ENCODE peak calls at places on chromosomes 12 and 14, in five cellular contexts. One of them, this sample, is unnamed.

GRCh38 chr14:93709249-93709648 is 79.0 kb downstream of the PRIMA1 start:
- DNase-seq in tibial artery: no peak
- DNase-seq in upper lobe of right lung: no peak
- DNase-seq in heart right ventricle: no peak
- DNase-seq in CD8-positive, alpha-beta memory T cell: no peak
- DNase-seq in this sample: no peak

GRCh38 chr14:31893156-31893813 is 183.8 kb upstream of the ARHGAP5 start:
- DNase-seq in tibial artery: no peak
- DNase-seq in upper lobe of right lung: no peak
- DNase-seq in heart right ventricle: no peak
- DNase-seq in CD8-positive, alpha-beta memory T cell: no peak
- DNase-seq in this sample: no peak

GRCh38 chr14:72595152-72595551 is 298.7 kb downstream of the DPF3 start:
- DNase-seq in tibial artery: no peak
- DNase-seq in upper lobe of right lung: no peak
- DNase-seq in heart right ventricle: no peak
- DNase-seq in CD8-positive, alpha-beta memory T cell: no peak
- DNase-seq in this sample: no peak

GRCh38 chr12:68310370-68310769 is 21.8 kb downstream of the MDM1 start:
- DNase-seq in tibial artery: no peak
- DNase-seq in upper lobe of right lung: no peak
- DNase-seq in heart right ventricle: no peak
- DNase-seq in CD8-positive, alpha-beta memory T cell: no peak
- DNase-seq in this sample: no peak

GRCh38 chr12:100268835-100269564 is 2.0 kb downstream of the SCYL2 start:
- DNase-seq in tibial artery: no peak
- DNase-seq in upper lobe of right lung: no peak
- DNase-seq in heart right ventricle: no peak
- DNase-seq in CD8-positive, alpha-beta memory T cell: no peak
- DNase-seq in this sample: no peak

GRCh38 chr12:113858828-113859386 is 107.2 kb downstream of the RBM19 start:
- DNase-seq in tibial artery: no peak
- DNase-seq in upper lobe of right lung: no peak
- DNase-seq in heart right ventricle: no peak
- DNase-seq in CD8-positive, alpha-beta memory T cell: no peak
- DNase-seq in this sample: no peak

GRCh38 chr14:102652194-102652593 is 59.7 kb downstream of the RCOR1 start:
- DNase-seq in tibial artery: no peak
- DNase-seq in upper lobe of right lung: no peak
- DNase-seq in heart right ventricle: no peak
- DNase-seq in CD8-positive, alpha-beta memory T cell: no peak
- DNase-seq in this sample: no peak

GRCh38 chr14:95979339-95980042 is 59.7 kb upstream of the C14orf132 start:
- DNase-seq in tibial artery: no peak
- DNase-seq in upper lobe of right lung: no peak
- DNase-seq in heart right ventricle: no peak
- DNase-seq in CD8-positive, alpha-beta memory T cell: no peak
- DNase-seq in this sample: no peak

GRCh38 chr14:89805501-89805900 is 149.0 kb downstream of the EFCAB11 start:
- DNase-seq in tibial artery: no peak
- DNase-seq in upper lobe of right lung: no peak
- DNase-seq in heart right ventricle: no peak
- DNase-seq in CD8-positive, alpha-beta memory T cell: no peak
- DNase-seq in this sample: no peak

GRCh38 chr14:56659964-56660551 is 80.5 kb downstream of the TMEM260 start:
- DNase-seq in tibial artery: no peak
- DNase-seq in upper lobe of right lung: no peak
- DNase-seq in heart right ventricle: no peak
- DNase-seq in CD8-positive, alpha-beta memory T cell: no peak
- DNase-seq in this sample: no peak

GRCh38 chr12:98592825-98593322 is 612 bp upstream of the SLC25A3 start:
- DNase-seq in tibial artery: no peak
- DNase-seq in upper lobe of right lung: no peak
- DNase-seq in heart right ventricle: no peak
- DNase-seq in CD8-positive, alpha-beta memory T cell: no peak
- DNase-seq in this sample: peak

GRCh38 chr14:50928002-50928635 is 16.2 kb downstream of the PYGL start:
- DNase-seq in tibial artery: no peak
- DNase-seq in upper lobe of right lung: no peak
- DNase-seq in heart right ventricle: no peak
- DNase-seq in CD8-positive, alpha-beta memory T cell: no peak
- DNase-seq in this sample: no peak

GRCh38 chr14:60630129-60630528 is 19.1 kb downstream of the SIX1 start:
- DNase-seq in tibial artery: no peak
- DNase-seq in upper lobe of right lung: no peak
- DNase-seq in heart right ventricle: no peak
- DNase-seq in CD8-positive, alpha-beta memory T cell: no peak
- DNase-seq in this sample: no peak

GRCh38 chr12:69966839-69967238 is 141.8 kb downstream of the MYRFL start:
- DNase-seq in tibial artery: no peak
- DNase-seq in upper lobe of right lung: no peak
- DNase-seq in heart right ventricle: no peak
- DNase-seq in CD8-positive, alpha-beta memory T cell: no peak
- DNase-seq in this sample: no peak

GRCh38 chr14:59688224-59689170 is 111.9 kb upstream of the CCDC175 start:
- DNase-seq in tibial artery: peak
- DNase-seq in upper lobe of right lung: no peak
- DNase-seq in heart right ventricle: no peak
- DNase-seq in CD8-positive, alpha-beta memory T cell: no peak
- DNase-seq in this sample: no peak

GRCh38 chr14:102799684-102800562 is 22.7 kb downstream of the TRAF3 start:
- DNase-seq in tibial artery: no peak
- DNase-seq in upper lobe of right lung: no peak
- DNase-seq in heart right ventricle: no peak
- DNase-seq in CD8-positive, alpha-beta memory T cell: no peak
- DNase-seq in this sample: no peak

GRCh38 chr12:30880061-30880460 is 46.5 kb upstream of the TSPAN11 start:
- DNase-seq in tibial artery: no peak
- DNase-seq in upper lobe of right lung: no peak
- DNase-seq in heart right ventricle: no peak
- DNase-seq in CD8-positive, alpha-beta memory T cell: no peak
- DNase-seq in this sample: no peak

GRCh38 chr12:19740472-19741131 is 301.3 kb downstream of the AEBP2 start:
- DNase-seq in tibial artery: no peak
- DNase-seq in upper lobe of right lung: no peak
- DNase-seq in heart right ventricle: no peak
- DNase-seq in CD8-positive, alpha-beta memory T cell: no peak
- DNase-seq in this sample: no peak

GRCh38 chr14:37143500-37143874 is 28.9 kb downstream of the SLC25A21 start:
- DNase-seq in tibial artery: no peak
- DNase-seq in upper lobe of right lung: no peak
- DNase-seq in heart right ventricle: no peak
- DNase-seq in CD8-positive, alpha-beta memory T cell: no peak
- DNase-seq in this sample: no peak

GRCh38 chr12:106423291-106423690 is 65.7 kb downstream of the POLR3B start:
- DNase-seq in tibial artery: no peak
- DNase-seq in upper lobe of right lung: no peak
- DNase-seq in heart right ventricle: no peak
- DNase-seq in CD8-positive, alpha-beta memory T cell: no peak
- DNase-seq in this sample: no peak

GRCh38 chr12:106416273-106416672 is 58.7 kb downstream of the POLR3B start:
- DNase-seq in tibial artery: no peak
- DNase-seq in upper lobe of right lung: no peak
- DNase-seq in heart right ventricle: no peak
- DNase-seq in CD8-positive, alpha-beta memory T cell: no peak
- DNase-seq in this sample: no peak

GRCh38 chr12:106415134-106415533 is 57.6 kb downstream of the POLR3B start:
- DNase-seq in tibial artery: no peak
- DNase-seq in upper lobe of right lung: no peak
- DNase-seq in heart right ventricle: no peak
- DNase-seq in CD8-positive, alpha-beta memory T cell: no peak
- DNase-seq in this sample: no peak

GRCh38 chr12:106418970-106419369 is 61.4 kb downstream of the POLR3B start:
- DNase-seq in tibial artery: no peak
- DNase-seq in upper lobe of right lung: no peak
- DNase-seq in heart right ventricle: no peak
- DNase-seq in CD8-positive, alpha-beta memory T cell: no peak
- DNase-seq in this sample: no peak

DNA sequence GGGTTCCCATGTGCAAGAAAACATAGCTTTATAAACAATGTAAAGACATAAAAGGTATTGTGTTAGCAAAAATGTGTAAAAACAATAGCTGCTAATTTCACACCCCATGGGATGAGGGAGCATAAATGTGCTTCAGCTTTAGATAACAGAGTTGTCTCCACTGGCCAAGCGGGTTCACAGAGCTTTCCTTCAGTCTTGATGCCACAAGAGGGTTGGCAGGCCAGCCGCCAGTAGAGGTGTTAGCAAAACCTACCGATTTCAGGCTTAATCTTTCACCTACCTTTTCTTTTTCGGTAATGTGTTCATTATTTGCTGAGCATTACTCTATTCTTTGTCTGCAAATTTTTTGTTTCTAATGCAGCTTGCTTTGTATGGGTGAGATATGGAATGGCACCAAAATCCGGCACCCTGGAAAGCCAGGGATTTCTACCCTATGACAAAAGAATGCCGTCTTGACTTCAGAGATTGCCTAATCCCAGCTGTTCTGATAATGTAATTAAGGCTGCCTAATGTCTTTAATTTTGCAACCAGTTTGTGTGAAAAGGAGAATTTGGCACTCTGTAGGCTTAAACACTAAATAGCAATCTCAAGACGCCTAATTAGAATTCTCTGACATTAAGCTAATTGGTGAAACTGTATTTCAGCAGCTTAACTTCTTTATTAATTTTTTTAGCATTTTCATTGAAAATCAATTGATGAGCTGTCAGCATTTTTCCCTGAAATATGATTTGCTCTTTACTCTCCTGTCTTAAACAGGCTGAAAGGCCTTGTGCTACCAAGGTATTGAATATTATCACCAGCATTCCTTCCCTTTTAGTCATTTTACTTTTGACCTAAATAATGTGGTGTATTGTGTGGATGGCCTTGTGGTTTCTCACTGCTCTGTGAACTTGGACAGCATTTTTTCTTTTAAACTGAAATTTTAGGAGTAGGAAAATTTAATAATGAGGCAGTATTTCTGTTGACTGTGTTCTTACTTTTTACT is 60.7 kb downstream of the POLR3B start:
- DNase-seq in tibial artery: no peak
- DNase-seq in upper lobe of right lung: no peak
- DNase-seq in heart right ventricle: no peak
- DNase-seq in CD8-positive, alpha-beta memory T cell: no peak
- DNase-seq in this sample: no peak
- H3K27ac ChIP-seq in tibial artery: no peak
- H3K27ac ChIP-seq in upper lobe of right lung: no peak
- H3K27ac ChIP-seq in heart right ventricle: no peak
- H3K27ac ChIP-seq in CD8-positive, alpha-beta memory T cell: no peak
- H3K27ac ChIP-seq in this sample: no peak

GRCh38 chr14:76575108-76575507 is 186.2 kb upstream of the VASH1 start:
- DNase-seq in tibial artery: no peak
- DNase-seq in upper lobe of right lung: no peak
- DNase-seq in heart right ventricle: no peak
- DNase-seq in CD8-positive, alpha-beta memory T cell: no peak
- DNase-seq in this sample: no peak
- H3K27ac ChIP-seq in tibial artery: no peak
- H3K27ac ChIP-seq in upper lobe of right lung: no peak
- H3K27ac ChIP-seq in heart right ventricle: no peak
- H3K27ac ChIP-seq in CD8-positive, alpha-beta memory T cell: no peak
- H3K27ac ChIP-seq in this sample: no peak

DNA sequence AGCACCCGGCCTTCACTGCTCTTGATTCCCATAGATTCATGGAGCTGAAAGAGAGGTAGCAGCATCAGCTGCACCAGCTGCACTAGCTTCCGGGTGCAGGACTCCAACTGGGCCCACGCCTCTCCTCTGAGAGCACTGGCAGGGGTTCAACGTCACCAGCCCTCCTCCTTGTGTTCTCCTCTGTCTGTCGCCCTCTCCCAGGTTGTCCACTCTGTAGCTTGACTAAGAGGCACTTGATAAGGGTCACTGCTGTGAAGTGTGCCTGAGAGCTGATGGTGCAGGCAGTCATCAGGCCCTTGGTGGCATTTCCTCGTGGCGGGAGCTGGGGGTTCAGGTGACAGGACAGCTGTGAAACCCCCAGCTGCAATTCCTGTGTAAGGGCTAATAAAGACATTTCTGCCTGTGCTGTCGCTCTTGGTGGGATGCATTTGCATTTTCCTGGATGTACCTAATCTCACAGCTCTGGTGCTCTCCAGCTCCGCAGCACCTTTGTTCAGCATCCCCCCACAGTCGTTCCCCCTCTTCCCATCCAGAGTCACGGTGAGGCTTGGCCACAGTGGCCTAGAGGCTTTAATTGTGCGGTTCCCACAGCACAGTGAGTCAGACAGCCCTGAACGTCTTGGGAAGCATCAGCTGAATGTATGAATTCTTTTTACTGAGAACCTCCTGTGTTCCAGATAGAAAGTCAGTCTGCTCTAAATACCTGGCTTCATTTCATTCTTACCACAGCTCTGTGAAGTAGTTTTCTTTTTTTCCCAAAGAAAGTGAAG is 28.5 kb downstream of the MLXIP start:
- DNase-seq in tibial artery: no peak
- DNase-seq in upper lobe of right lung: peak
- DNase-seq in heart right ventricle: peak
- DNase-seq in CD8-positive, alpha-beta memory T cell: no peak
- DNase-seq in this sample: no peak
- H3K27ac ChIP-seq in tibial artery: no peak
- H3K27ac ChIP-seq in upper lobe of right lung: peak
- H3K27ac ChIP-seq in heart right ventricle: no peak
- H3K27ac ChIP-seq in CD8-positive, alpha-beta memory T cell: no peak
- H3K27ac ChIP-seq in this sample: no peak

GRCh38 chr12:28512876-28513275 is 322.6 kb downstream of the CCDC91 start:
- DNase-seq in tibial artery: no peak
- DNase-seq in upper lobe of right lung: no peak
- DNase-seq in heart right ventricle: no peak
- DNase-seq in CD8-positive, alpha-beta memory T cell: no peak
- DNase-seq in this sample: no peak

GRCh38 chr12:28506271-28506670 is 316.0 kb downstream of the CCDC91 start:
- DNase-seq in tibial artery: no peak
- DNase-seq in upper lobe of right lung: no peak
- DNase-seq in heart right ventricle: no peak
- DNase-seq in CD8-positive, alpha-beta memory T cell: no peak
- DNase-seq in this sample: no peak

GRCh38 chr12:28507867-28508266 is 317.6 kb downstream of the CCDC91 start:
- DNase-seq in tibial artery: no peak
- DNase-seq in upper lobe of right lung: no peak
- DNase-seq in heart right ventricle: no peak
- DNase-seq in CD8-positive, alpha-beta memory T cell: no peak
- DNase-seq in this sample: no peak

GRCh38 chr12:28507055-28507454 is 316.8 kb downstream of the CCDC91 start:
- DNase-seq in tibial artery: no peak
- DNase-seq in upper lobe of right lung: no peak
- DNase-seq in heart right ventricle: no peak
- DNase-seq in CD8-positive, alpha-beta memory T cell: no peak
- DNase-seq in this sample: no peak
- H3K27ac ChIP-seq in tibial artery: no peak
- H3K27ac ChIP-seq in upper lobe of right lung: no peak
- H3K27ac ChIP-seq in heart right ventricle: no peak
- H3K27ac ChIP-seq in CD8-positive, alpha-beta memory T cell: no peak
- H3K27ac ChIP-seq in this sample: no peak